ENCODE peak calls at places on chromosomes 5 and 9, in nine cellular contexts. M is LNCaP clone FGC, S is adipocyte, N is sciatic nerve, O is endodermal cell, Y is fibroblast of lung, A is M059J, T is DMS153, D is T-cell. E is an unnamed sample.

GRCh38 chr5:100900796-100901731 is 2.0 kb downstream of the ST8SIA4 start:
- DNase-seq in M (no peak), S (peak; percentile 51), N (peak; percentile 84), O (peak; percentile 91), Y (peak; percentile 60), A (peak; percentile 58), T (peak; percentile 39), D (peak; percentile 86), E (peak; percentile 42)

GRCh38 chr5:5062903-5063302 is 77.2 kb upstream of the ADAMTS16 start:
- DNase-seq in M (no peak), S (no peak), N (no peak), O (no peak), Y (no peak), A (no peak), T (no peak), D (no peak), E (no peak)

GRCh38 chr9:124145903-124146575 is 111.7 kb upstream of the NEK6 start:
- DNase-seq in M (no peak), S (no peak), N (no peak), O (no peak), Y (peak; percentile 30), A (peak; percentile 70), T (no peak), D (no peak), E (no peak)

GRCh38 chr9:33816327-33817252 is at the start of gene UBE2R2:
- DNase-seq in M (peak; percentile 65), S (peak; percentile 95), N (peak; percentile 95), O (peak; percentile 95), Y (peak; percentile 90), A (peak; percentile 89), T (peak; percentile 92), D (peak; percentile 93), E (peak; percentile 92)

GRCh38 chr9:120071760-120072159 is 508.2 kb downstream of the CDK5RAP2 start:
- DNase-seq in M (no peak), S (no peak), N (no peak), O (peak; percentile 61), Y (no peak), A (no peak), T (no peak), D (no peak), E (no peak)

GRCh38 chr9:79080536-79080935 is 491.2 kb upstream of the TLE4 start:
- DNase-seq in M (no peak), S (peak; percentile 5), N (no peak), O (no peak), Y (no peak), A (peak; percentile 67), T (no peak), D (no peak), E (no peak)

GRCh38 chr9:70802758-70803436 is 318.5 kb downstream of the TRPM3 start:
- DNase-seq in M (no peak), S (no peak), N (no peak), O (no peak), Y (no peak), A (no peak), T (no peak), D (no peak), E (no peak)

GRCh38 chr5:83405662-83406061 is 65.9 kb upstream of the VCAN start:
- DNase-seq in M (no peak), S (no peak), N (no peak), O (no peak), Y (no peak), A (no peak), T (no peak), D (no peak), E (no peak)

GRCh38 chr9:114434878-114435311 is 47.1 kb upstream of the AKNA start:
- DNase-seq in M (peak; percentile 22), S (peak; percentile 64), N (no peak), O (peak; percentile 79), Y (peak; percentile 45), A (peak; percentile 53), T (peak; percentile 27), D (no peak), E (peak; percentile 16)

GRCh38 chr5:35908266-35908665 is 30.2 kb downstream of the CAPSL start:
- DNase-seq in M (no peak), S (no peak), N (no peak), O (no peak), Y (no peak), A (no peak), T (no peak), D (no peak), E (no peak)

GRCh38 chr5:178241259-178241658 is 8.7 kb upstream of the PHYKPL start:
- DNase-seq in M (no peak), S (no peak), N (no peak), O (no peak), Y (no peak), A (no peak), T (no peak), D (no peak), E (no peak)

GRCh38 chr9:121298689-121299112 is 30.7 kb downstream of the GSN start:
- DNase-seq in M (no peak), S (no peak), N (no peak), O (peak; percentile 68), Y (no peak), A (no peak), T (peak; percentile 92), D (no peak), E (no peak)

GRCh38 chr5:167950126-167950721 is 341.2 kb upstream of the WWC1 start:
- DNase-seq in M (no peak), S (peak; percentile 48), N (peak; percentile 77), O (no peak), Y (peak; percentile 72), A (peak; percentile 92), T (no peak), D (no peak), E (no peak)

GRCh38 chr5:1729641-1730486 is 69.8 kb downstream of the MRPL36 start:
- DNase-seq in M (no peak), S (no peak), N (peak; percentile 32), O (peak; percentile 35), Y (no peak), A (no peak), T (no peak), D (no peak), E (no peak)

GRCh38 chr5:174384509-174384947 is 339.0 kb downstream of the NSG2 start:
- DNase-seq in M (no peak), S (peak; percentile 95), N (no peak), O (no peak), Y (peak; percentile 90), A (no peak), T (no peak), D (no peak), E (peak; percentile 72)

GRCh38 chr5:10332301-10332700 is 21.2 kb upstream of the MARCHF6 start:
- DNase-seq in M (no peak), S (no peak), N (peak; percentile 37), O (peak; percentile 28), Y (no peak), A (no peak), T (no peak), D (no peak), E (no peak)

GRCh38 chr5:104344809-104345512 is 782.4 kb upstream of the NUDT12 start:
- DNase-seq in M (no peak), S (peak; percentile 83), N (no peak), O (peak; percentile 48), Y (peak; percentile 41), A (peak; percentile 79), T (no peak), D (no peak), E (peak; percentile 79)

GRCh38 chr5:178120661-178121357 is 7.5 kb downstream of the N4BP3 start:
- DNase-seq in M (peak; percentile 91), S (no peak), N (peak; percentile 80), O (peak; percentile 91), Y (peak; percentile 80), A (peak; percentile 47), T (peak; percentile 73), D (peak; percentile 80), E (no peak)

GRCh38 chr5:74034738-74035137 is 408.7 kb downstream of the ARHGEF28 start:
- DNase-seq in M (no peak), S (peak; percentile 69), N (no peak), O (no peak), Y (peak; percentile 32), A (peak; percentile 84), T (no peak), D (no peak), E (no peak)

GRCh38 chr9:128203842-128204551 is 818 bp downstream of the DNM1 start:
- DNase-seq in M (no peak), S (peak; percentile 61), N (no peak), O (peak; percentile 85), Y (peak; percentile 26), A (peak; percentile 73), T (peak; percentile 36), D (no peak), E (no peak)